ENCODE peak calls at places on chromosomes 3 and 15, in seven cellular contexts. One of them, this sample, is unnamed.
A peak's percentile ranks its signal among the peaks of the same experiment; 100 is the strongest.

GRCh38 chr3:107198522-107199271 is 178.5 kb upstream of the CCDC54 start:
- DNase-seq in GM12892: no peak
- DNase-seq in NCI-H2081: no peak
- DNase-seq in activated CD8-positive, alpha-beta memory T cell treated with anti-CD3 and anti-CD28 coated beads, Interleukin-2, amount 50 U/mL, for 48 hours: no peak
- DNase-seq in GM06990: no peak
- DNase-seq in T-helper 9 cell: no peak
- DNase-seq in Right ventricle myocardium superior: peak; percentile 70
- DNase-seq in this sample: no peak

GRCh38 chr3:172042136-172042535 is 2.8 kb downstream of the FNDC3B start:
- DNase-seq in GM12892: no peak
- DNase-seq in NCI-H2081: no peak
- DNase-seq in activated CD8-positive, alpha-beta memory T cell treated with anti-CD3 and anti-CD28 coated beads, Interleukin-2, amount 50 U/mL, for 48 hours: no peak
- DNase-seq in GM06990: no peak
- DNase-seq in T-helper 9 cell: no peak
- DNase-seq in Right ventricle myocardium superior: no peak
- DNase-seq in this sample: no peak

GRCh38 chr3:149898771-149899170 is 71.9 kb downstream of the PFN2 start:
- DNase-seq in GM12892: no peak
- DNase-seq in NCI-H2081: no peak
- DNase-seq in activated CD8-positive, alpha-beta memory T cell treated with anti-CD3 and anti-CD28 coated beads, Interleukin-2, amount 50 U/mL, for 48 hours: no peak
- DNase-seq in GM06990: no peak
- DNase-seq in T-helper 9 cell: no peak
- DNase-seq in Right ventricle myocardium superior: no peak
- DNase-seq in this sample: no peak

GRCh38 chr3:68129065-68129464 is 474.7 kb upstream of the SUCLG2 start:
- DNase-seq in GM12892: no peak
- DNase-seq in NCI-H2081: no peak
- DNase-seq in activated CD8-positive, alpha-beta memory T cell treated with anti-CD3 and anti-CD28 coated beads, Interleukin-2, amount 50 U/mL, for 48 hours: no peak
- DNase-seq in GM06990: no peak
- DNase-seq in T-helper 9 cell: no peak
- DNase-seq in Right ventricle myocardium superior: no peak
- DNase-seq in this sample: no peak

GRCh38 chr15:35506272-35506870 is 39.6 kb downstream of the DPH6 start:
- DNase-seq in GM12892: no peak
- DNase-seq in NCI-H2081: no peak
- DNase-seq in activated CD8-positive, alpha-beta memory T cell treated with anti-CD3 and anti-CD28 coated beads, Interleukin-2, amount 50 U/mL, for 48 hours: no peak
- DNase-seq in GM06990: no peak
- DNase-seq in T-helper 9 cell: no peak
- DNase-seq in Right ventricle myocardium superior: no peak
- DNase-seq in this sample: no peak

GRCh38 chr3:159922861-159923312 is 65.7 kb upstream of the IL12A start:
- DNase-seq in GM12892: no peak
- DNase-seq in NCI-H2081: no peak
- DNase-seq in activated CD8-positive, alpha-beta memory T cell treated with anti-CD3 and anti-CD28 coated beads, Interleukin-2, amount 50 U/mL, for 48 hours: no peak
- DNase-seq in GM06990: peak; percentile 75
- DNase-seq in T-helper 9 cell: no peak
- DNase-seq in Right ventricle myocardium superior: no peak
- DNase-seq in this sample: no peak

GRCh38 chr15:31235298-31236183 is 91.1 kb upstream of the KLF13 start:
- DNase-seq in GM12892: no peak
- DNase-seq in NCI-H2081: peak; percentile 90
- DNase-seq in activated CD8-positive, alpha-beta memory T cell treated with anti-CD3 and anti-CD28 coated beads, Interleukin-2, amount 50 U/mL, for 48 hours: no peak
- DNase-seq in GM06990: no peak
- DNase-seq in T-helper 9 cell: no peak
- DNase-seq in Right ventricle myocardium superior: peak; percentile 84
- DNase-seq in this sample: no peak

GRCh38 chr15:48040166-48040817 is 80.5 kb upstream of the SLC24A5 start:
- DNase-seq in GM12892: no peak
- DNase-seq in NCI-H2081: no peak
- DNase-seq in activated CD8-positive, alpha-beta memory T cell treated with anti-CD3 and anti-CD28 coated beads, Interleukin-2, amount 50 U/mL, for 48 hours: no peak
- DNase-seq in GM06990: no peak
- DNase-seq in T-helper 9 cell: no peak
- DNase-seq in Right ventricle myocardium superior: no peak
- DNase-seq in this sample: no peak

GRCh38 chr3:54580453-54580852 is 347.4 kb downstream of the LRTM1 start:
- DNase-seq in GM12892: no peak
- DNase-seq in NCI-H2081: no peak
- DNase-seq in activated CD8-positive, alpha-beta memory T cell treated with anti-CD3 and anti-CD28 coated beads, Interleukin-2, amount 50 U/mL, for 48 hours: no peak
- DNase-seq in GM06990: no peak
- DNase-seq in T-helper 9 cell: no peak
- DNase-seq in Right ventricle myocardium superior: no peak
- DNase-seq in this sample: no peak